ENCODE peak calls at places on chromosomes 6 and 20, in seven cellular contexts. A is right lobe of liver, V is fibroblast of the aortic adventitia, U is lung, X is lower lobe of right lung, J is natural killer cell, Y is MCF 10A. E is an unnamed sample.

GRCh38 chr20:43977252-43977651 is 62.6 kb downstream of the TOX2 start:
- DNase-seq in A (no peak), V (no peak), U (no peak), X (no peak), J (no peak), Y (peak), E (no peak)

GRCh38 chr20:57123139-57123903 is 143.1 kb downstream of the BMP7 start:
- DNase-seq in A (no peak), V (no peak), U (no peak), X (no peak), J (no peak), Y (no peak), E (no peak)

GRCh38 chr20:434661-435419 is 26.7 kb downstream of the RBCK1 start:
- DNase-seq in A (peak), V (no peak), U (no peak), X (no peak), J (no peak), Y (no peak), E (no peak)

GRCh38 chr6:165858571-165858970 is 195.5 kb upstream of the PDE10A start:
- DNase-seq in A (no peak), V (peak), U (no peak), X (no peak), J (no peak), Y (no peak), E (no peak)

GRCh38 chr6:36323062-36323461 is 13.6 kb downstream of the BNIP5 start:
- DNase-seq in A (no peak), V (no peak), U (no peak), X (no peak), J (no peak), Y (peak), E (no peak)

GRCh38 chr6:133431031-133431430 is 189.9 kb downstream of the EYA4 start:
- DNase-seq in A (no peak), V (no peak), U (no peak), X (no peak), J (no peak), Y (no peak), E (no peak)

GRCh38 chr20:34872604-34873224 is at the start of gene GGT7:
- DNase-seq in A (peak), V (peak), U (peak), X (peak), J (peak), Y (peak), E (peak)

GRCh38 chr6:10347561-10348327 is 67.1 kb downstream of the TFAP2A start:
- DNase-seq in A (no peak), V (no peak), U (no peak), X (no peak), J (no peak), Y (peak), E (no peak)

GRCh38 chr20:57335392-57335791 is 5.8 kb downstream of the SPO11 start:
- DNase-seq in A (no peak), V (peak), U (no peak), X (no peak), J (no peak), Y (peak), E (no peak)

GRCh38 chr6:157570104-157570503 is 189.1 kb downstream of the ZDHHC14 start:
- DNase-seq in A (no peak), V (no peak), U (no peak), X (no peak), J (no peak), Y (no peak), E (no peak)

GRCh38 chr6:79082304-79082703 is 4.2 kb upstream of the PHIP start:
- DNase-seq in A (no peak), V (no peak), U (no peak), X (no peak), J (no peak), Y (no peak), E (no peak)

GRCh38 chr6:131167773-131168172 is 32.5 kb downstream of the AKAP7 start:
- DNase-seq in A (no peak), V (peak), U (no peak), X (no peak), J (no peak), Y (no peak), E (no peak)

GRCh38 chr6:160076009-160076408 is 45.6 kb upstream of the SLC22A1 start:
- DNase-seq in A (no peak), V (no peak), U (no peak), X (no peak), J (no peak), Y (no peak), E (no peak)

GRCh38 chr6:106535012-106535411 is 94.3 kb downstream of the RTN4IP1 start:
- DNase-seq in A (no peak), V (no peak), U (no peak), X (no peak), J (no peak), Y (no peak), E (no peak)

GRCh38 chr20:49593441-49594142 is 25.7 kb upstream of the PTGIS start:
- DNase-seq in A (no peak), V (no peak), U (no peak), X (no peak), J (no peak), Y (no peak), E (no peak)

GRCh38 chr6:108115598-108116058 is 41.1 kb upstream of the OSTM1 start:
- DNase-seq in A (peak), V (peak), U (peak), X (peak), J (no peak), Y (peak), E (no peak)

GRCh38 chr20:49690899-49691620 is 22.6 kb downstream of the B4GALT5 start:
- DNase-seq in A (peak), V (peak), U (no peak), X (no peak), J (no peak), Y (peak), E (no peak)

GRCh38 chr20:11373391-11373790 is 544.3 kb upstream of the BTBD3 start:
- DNase-seq in A (no peak), V (peak), U (no peak), X (no peak), J (no peak), Y (peak), E (no peak)

GRCh38 chr6:4636881-4637224 is 139.4 kb upstream of the CDYL start:
- DNase-seq in A (no peak), V (no peak), U (no peak), X (no peak), J (no peak), Y (no peak), E (no peak)

GRCh38 chr6:137218917-137219663 is at the start of gene IFNGR1:
- DNase-seq in A (peak), V (peak), U (peak), X (peak), J (peak), Y (peak), E (peak)

GRCh38 chr6:168451805-168452204 is 10.8 kb downstream of the SMOC2 start:
- DNase-seq in A (no peak), V (no peak), U (no peak), X (no peak), J (no peak), Y (peak), E (no peak)

GRCh38 chr6:41442800-41443501 is 103.2 kb upstream of the FOXP4 start:
- DNase-seq in A (no peak), V (no peak), U (no peak), X (peak), J (no peak), Y (no peak), E (no peak)

GRCh38 chr6:31922942-31923341 is 4.6 kb upstream of the C2 start:
- DNase-seq in A (peak), V (peak), U (no peak), X (no peak), J (no peak), Y (peak), E (no peak)

GRCh38 chr6:37019065-37019450 is 13.6 kb downstream of the FGD2 start:
- DNase-seq in A (peak), V (no peak), U (no peak), X (no peak), J (no peak), Y (peak), E (no peak)

GRCh38 chr6:89145962-89146747 is at the start of gene PM20D2:
- DNase-seq in A (peak), V (peak), U (peak), X (peak), J (peak), Y (peak), E (no peak)

GRCh38 chr6:163820171-163820570 is 405.7 kb downstream of the QKI start:
- DNase-seq in A (no peak), V (no peak), U (no peak), X (no peak), J (no peak), Y (no peak), E (no peak)

GRCh38 chr20:43432498-43432897 is 25.2 kb upstream of the SRSF6 start:
- DNase-seq in A (no peak), V (no peak), U (no peak), X (no peak), J (no peak), Y (no peak), E (no peak)

GRCh38 chr6:99547526-99547925 is 20.9 kb downstream of the CCNC start:
- DNase-seq in A (no peak), V (no peak), U (no peak), X (no peak), J (no peak), Y (peak), E (no peak)

GRCh38 chr6:109690373-109690739 is 646 bp downstream of the AK9 start:
- DNase-seq in A (peak), V (no peak), U (peak), X (peak), J (peak), Y (no peak), E (no peak)

GRCh38 chr6:223763-224162 is 68.5 kb upstream of the DUSP22 start:
- DNase-seq in A (no peak), V (no peak), U (no peak), X (no peak), J (no peak), Y (peak), E (peak)

GRCh38 chr20:20084296-20084752 is 32.0 kb downstream of the CFAP61 start:
- DNase-seq in A (no peak), V (no peak), U (no peak), X (no peak), J (no peak), Y (no peak), E (no peak)

GRCh38 chr6:107977283-107977682 is 19.3 kb upstream of the SEC63 start:
- DNase-seq in A (no peak), V (peak), U (no peak), X (no peak), J (no peak), Y (peak), E (no peak)

GRCh38 chr6:6518627-6519026 is 69.9 kb upstream of the LY86 start:
- DNase-seq in A (no peak), V (no peak), U (no peak), X (no peak), J (no peak), Y (no peak), E (no peak)

GRCh38 chr6:66423047-66423446 is 716.0 kb upstream of the EYS start:
- DNase-seq in A (no peak), V (no peak), U (no peak), X (no peak), J (no peak), Y (no peak), E (no peak)

GRCh38 chr6:32947552-32948465 is 5.1 kb downstream of the HLA-DMA start:
- DNase-seq in A (no peak), V (peak), U (no peak), X (no peak), J (no peak), Y (peak), E (no peak)

GRCh38 chr20:44200371-44200770 is 10.2 kb downstream of the OSER1 start:
- DNase-seq in A (no peak), V (no peak), U (no peak), X (no peak), J (no peak), Y (no peak), E (no peak)

GRCh38 chr6:30914854-30915590 is 984 bp downstream of the VARS2 start:
- DNase-seq in A (no peak), V (no peak), U (no peak), X (peak), J (no peak), Y (no peak), E (no peak)

GRCh38 chr6:15076565-15076964 is 169.3 kb upstream of the JARID2 start:
- DNase-seq in A (no peak), V (no peak), U (no peak), X (no peak), J (no peak), Y (no peak), E (no peak)

GRCh38 chr6:34771727-34772126 is 14.4 kb downstream of the SNRPC start:
- DNase-seq in A (no peak), V (peak), U (no peak), X (no peak), J (no peak), Y (no peak), E (no peak)

GRCh38 chr6:40626886-40627285 is 39.7 kb upstream of the LRFN2 start:
- DNase-seq in A (no peak), V (no peak), U (no peak), X (no peak), J (no peak), Y (peak), E (no peak)

GRCh38 chr6:68468244-68468884 is 166.7 kb upstream of the ADGRB3 start:
- DNase-seq in A (no peak), V (no peak), U (no peak), X (no peak), J (no peak), Y (peak), E (no peak)
- TF ChIP-seq CTCF in A (no peak), V (no peak), U (no peak), X (no peak), J (no peak), Y (peak), E (no peak)

GRCh38 chr20:17365831-17366230 is 139.0 kb downstream of the PCSK2 start:
- DNase-seq in A (no peak), V (no peak), U (no peak), X (no peak), J (no peak), Y (no peak), E (no peak)
- TF ChIP-seq CTCF in A (no peak), V (no peak), U (no peak), X (no peak), J (no peak), Y (no peak), E (no peak)

GRCh38 chr6:143079325-143079640 is 18.6 kb downstream of the AIG1 start:
- DNase-seq in A (no peak), V (no peak), U (no peak), X (no peak), J (no peak), Y (no peak), E (no peak)
- TF ChIP-seq CTCF in A (no peak), V (no peak), U (no peak), X (no peak), J (no peak), Y (no peak), E (no peak)

GRCh38 chr6:47853766-47854165 is 71.9 kb downstream of the OPN5 start:
- DNase-seq in A (no peak), V (no peak), U (no peak), X (no peak), J (no peak), Y (no peak), E (no peak)
- TF ChIP-seq CTCF in A (no peak), V (no peak), U (no peak), X (no peak), J (no peak), Y (no peak), E (no peak)

GRCh38 chr6:143510991-143511891 is at the start of gene FUCA2:
- DNase-seq in A (peak), V (peak), U (peak), X (peak), J (peak), Y (peak), E (peak)
- TF ChIP-seq CTCF in A (no peak), V (peak), U (no peak), X (no peak), J (no peak), Y (no peak), E (no peak)

GRCh38 chr20:62898970-62899632 is 27.2 kb downstream of the DIDO1 start:
- DNase-seq in A (no peak), V (no peak), U (no peak), X (peak), J (no peak), Y (no peak), E (no peak)

GRCh38 chr20:62901891-62902290 is 24.4 kb downstream of the DIDO1 start:
- DNase-seq in A (no peak), V (no peak), U (no peak), X (no peak), J (no peak), Y (no peak), E (no peak)

GRCh38 chr20:62899633-62900051 is 26.7 kb downstream of the DIDO1 start:
- DNase-seq in A (no peak), V (no peak), U (no peak), X (peak), J (no peak), Y (no peak), E (no peak)

GRCh38 chr20:62900692-62901584 is 25.4 kb downstream of the DIDO1 start:
- DNase-seq in A (no peak), V (no peak), U (no peak), X (no peak), J (no peak), Y (peak), E (no peak)

DNA sequence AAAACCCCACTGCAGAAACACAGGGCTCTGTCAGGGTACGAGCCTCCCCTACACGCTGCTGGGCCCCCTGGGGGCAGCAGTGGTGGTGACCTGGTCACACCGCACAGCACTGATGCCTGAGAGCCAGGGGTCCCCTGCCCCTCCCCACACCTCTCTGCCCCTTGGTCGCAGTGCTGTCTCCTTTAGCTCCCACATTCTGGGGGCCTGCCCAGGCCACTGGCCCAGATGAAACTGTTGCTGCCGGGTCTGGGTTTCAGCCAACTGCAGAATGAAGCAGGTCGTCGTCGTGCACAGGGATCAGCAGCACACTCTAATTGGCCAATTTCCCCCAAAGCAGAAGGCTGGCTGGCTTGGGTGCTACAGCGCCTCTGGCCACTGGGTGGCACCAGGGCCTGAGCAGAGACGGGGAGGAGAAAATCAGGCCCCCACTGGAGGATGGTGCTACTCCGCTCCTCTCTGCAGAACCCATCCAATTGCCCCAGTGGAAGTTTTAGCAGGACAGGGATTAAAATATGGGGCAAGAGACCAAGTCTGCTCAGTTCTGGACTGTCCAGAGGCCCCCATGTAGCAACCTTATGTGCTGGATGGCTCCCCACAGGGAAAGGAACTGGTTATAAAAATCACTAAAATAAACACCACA is 26.1 kb downstream of the DIDO1 start:
- DNase-seq in A (peak), V (peak), U (peak), X (peak), J (peak), Y (peak), E (peak)
- TF ChIP-seq CTCF in A (peak), V (peak), U (peak), X (peak), J (peak), Y (peak), E (peak)

E was measured in right atrium auricular region.